ENCODE peak calls at places on chromosomes 6 and 20, in eight cellular contexts. E is activated T-cell treated with anti-CD3 and anti-CD28 coated beads for 1 hour; G is A172; D is smooth muscle cell of the brain vasculature; Z is activated CD8-positive, alpha-beta T cell treated with anti-CD3 and anti-CD28 coated beads for 36 hours; T is hippocampal formation; U is activated CD4-positive, alpha-beta T cell treated with anti-CD3 and anti-CD28 coated beads for 48 hours; P is H4. V is an unnamed sample.

GRCh38 chr6:148563066-148563465 is 183.8 kb upstream of the UST start:
- DNase-seq in E (no peak), G (no peak), D (no peak), Z (no peak), T (no peak), U (no peak), P (no peak), V (no peak)

GRCh38 chr20:50269111-50270033 is 78.7 kb downstream of the CEBPB start:
- DNase-seq in E (no peak), G (no peak), D (no peak), Z (no peak), T (no peak), U (no peak), P (no peak), V (no peak)

GRCh38 chr6:31129130-31129529 is 8.9 kb upstream of the CDSN start:
- DNase-seq in E (no peak), G (no peak), D (no peak), Z (no peak), T (no peak), U (no peak), P (no peak), V (no peak)

GRCh38 chr20:48377940-48378339 is 449.9 kb downstream of the PREX1 start:
- DNase-seq in E (no peak), G (no peak), D (no peak), Z (no peak), T (no peak), U (no peak), P (no peak), V (no peak)

GRCh38 chr20:48823960-48824497 is 3.8 kb downstream of the PREX1 start:
- DNase-seq in E (no peak), G (peak; percentile 88), D (no peak), Z (peak; percentile 88), T (no peak), U (peak; percentile 78), P (peak; percentile 37), V (peak; percentile 27)

GRCh38 chr6:6686748-6687601 is 98.5 kb downstream of the LY86 start:
- DNase-seq in E (no peak), G (peak; percentile 95), D (no peak), Z (peak; percentile 13), T (peak; percentile 42), U (peak; percentile 39), P (peak; percentile 88), V (no peak)

GRCh38 chr6:132746049-132746448 is 11.7 kb downstream of the VNN2 start:
- DNase-seq in E (no peak), G (no peak), D (no peak), Z (no peak), T (no peak), U (no peak), P (no peak), V (no peak)

GRCh38 chr6:10276106-10276505 is 138.8 kb downstream of the TFAP2A start:
- DNase-seq in E (no peak), G (peak; percentile 47), D (no peak), Z (no peak), T (no peak), U (no peak), P (no peak), V (no peak)

GRCh38 chr6:15444881-15445280 is 199.0 kb downstream of the JARID2 start:
- DNase-seq in E (no peak), G (peak; percentile 53), D (no peak), Z (no peak), T (peak; percentile 18), U (no peak), P (peak; percentile 72), V (no peak)

GRCh38 chr6:123210645-123211044 is 214.6 kb downstream of the CLVS2 start:
- DNase-seq in E (no peak), G (no peak), D (no peak), Z (no peak), T (no peak), U (no peak), P (no peak), V (no peak)

GRCh38 chr20:38156888-38157634 is 8.0 kb downstream of the TGM2 start:
- DNase-seq in E (no peak), G (peak; percentile 71), D (no peak), Z (no peak), T (no peak), U (no peak), P (peak; percentile 44), V (no peak)

GRCh38 chr6:154197176-154197850 is 158.3 kb downstream of the OPRM1 start:
- DNase-seq in E (no peak), G (no peak), D (peak; percentile 10), Z (no peak), T (no peak), U (no peak), P (no peak), V (no peak)

GRCh38 chr6:71582820-71583219 is 294.2 kb downstream of the OGFRL1 start:
- DNase-seq in E (no peak), G (no peak), D (no peak), Z (no peak), T (no peak), U (no peak), P (no peak), V (no peak)